ENCODE peak calls at places on chromosomes 5 and 9, in seven cellular contexts. N is tibial artery, L is choroid plexus epithelial cell, O is OCI-LY7, H is esophagus squamous epithelium, X is fibroblast of mammary gland, F is lower lobe of right lung. V is an unnamed sample.

GRCh38 chr5:15472116-15472515 is 27.9 kb upstream of the FBXL7 start:
- DNase-seq in L (no peak), O (no peak), F (no peak), H (no peak), N (no peak), X (no peak), V (no peak)

GRCh38 chr9:132905726-132906125 is 27.0 kb downstream of the SPACA9 start:
- DNase-seq in O (no peak), F (no peak), N (no peak), X (no peak), L (no peak), H (no peak), V (no peak)

GRCh38 chr9:17824927-17825659 is 246.2 kb downstream of the SH3GL2 start:
- DNase-seq in N (no peak), O (no peak), F (no peak), L (no peak), H (no peak), X (no peak), V (no peak)

GRCh38 chr9:33329996-33330395 is 39.7 kb downstream of the NFX1 start:
- DNase-seq in X (peak; percentile 89), H (no peak), L (peak; percentile 79), O (no peak), N (no peak), F (no peak), V (no peak)

GRCh38 chr5:160978944-160979343 is 126.9 kb upstream of the ATP10B start:
- DNase-seq in H (no peak), N (no peak), L (no peak), F (no peak), X (no peak), O (no peak), V (peak; percentile 2)

GRCh38 chr9:21970800-21971620 is 23.2 kb downstream of the CDKN2A start:
- DNase-seq in H (no peak), N (no peak), O (no peak), L (peak; percentile 55), X (no peak), F (no peak), V (no peak)

GRCh38 chr5:158869092-158869491 is 230.6 kb downstream of the EBF1 start:
- DNase-seq in F (no peak), H (no peak), X (no peak), L (no peak), N (no peak), O (no peak), V (no peak)

GRCh38 chr9:2637390-2637789 is 15.8 kb downstream of the VLDLR start:
- DNase-seq in H (no peak), L (no peak), N (no peak), O (no peak), F (no peak), X (no peak), V (no peak)

GRCh38 chr5:112238473-112238872 is 180.6 kb downstream of the EPB41L4A start:
- DNase-seq in O (peak; percentile 22), X (no peak), N (no peak), L (no peak), H (no peak), F (no peak), V (no peak)

GRCh38 chr9:124199474-124199873 is 58.3 kb upstream of the NEK6 start:
- DNase-seq in N (no peak), L (no peak), F (no peak), O (no peak), H (no peak), X (no peak), V (no peak)

GRCh38 chr5:89232139-89232603 is 349.2 kb upstream of the MEF2C start:
- DNase-seq in L (peak; percentile 13), H (no peak), F (no peak), O (no peak), N (no peak), X (peak; percentile 4), V (peak; percentile 29)

GRCh38 chr5:57366744-57367143 is 115.9 kb downstream of the ACTBL2 start:
- DNase-seq in L (peak; percentile 39), F (no peak), N (no peak), X (peak; percentile 29), O (no peak), H (no peak), V (no peak)

GRCh38 chr9:128786681-128787582 is at the start of gene TBC1D13:
- DNase-seq in X (peak; percentile 66), N (peak; percentile 85), H (peak; percentile 33), F (peak; percentile 93), L (peak; percentile 77), O (peak; percentile 93), V (no peak)

GRCh38 chr5:75113354-75113753 is 61.0 kb upstream of the GCNT4 start:
- DNase-seq in O (no peak), H (no peak), N (no peak), L (peak; percentile 9), X (no peak), F (no peak), V (no peak)

GRCh38 chr9:136385015-136385414 is 11.5 kb upstream of the CARD9 start:
- DNase-seq in F (no peak), O (no peak), X (no peak), H (no peak), L (no peak), N (no peak), V (no peak)

GRCh38 chr5:132263548-132264261 is 6.2 kb downstream of the PDLIM4 start:
- DNase-seq in F (no peak), L (peak; percentile 62), O (no peak), N (no peak), X (peak; percentile 99), H (no peak), V (no peak)

GRCh38 chr9:131499254-131499653 is 3.5 kb upstream of the POMT1 start:
- DNase-seq in O (no peak), L (no peak), F (no peak), N (no peak), X (no peak), H (no peak), V (no peak)

GRCh38 chr5:146947181-146947941 is 68.8 kb upstream of the PPP2R2B start:
- DNase-seq in N (no peak), L (peak; percentile 43), F (no peak), X (peak; percentile 38), O (peak; percentile 19), H (no peak), V (no peak)
- TF ChIP-seq CTCF in N (no peak), L (peak; percentile 44), F (no peak), X (peak; percentile 38), O (peak; percentile 66), H (peak; percentile 52), V (peak; percentile 49)

GRCh38 chr9:134826336-134827246 is 54.0 kb upstream of the FCN2 start:
- DNase-seq in X (no peak), F (no peak), O (no peak), L (no peak), N (no peak), H (no peak), V (no peak)

GRCh38 chr9:134827993-134828392 is 52.6 kb upstream of the FCN2 start:
- DNase-seq in L (no peak), N (no peak), F (no peak), X (no peak), O (no peak), H (no peak), V (no peak)

GRCh38 chr9:134829356-134829937 is 51.2 kb upstream of the FCN2 start:
- DNase-seq in H (no peak), O (no peak), F (no peak), X (no peak), L (no peak), N (no peak), V (no peak)

GRCh38 chr9:134828892-134829291 is 51.7 kb upstream of the FCN2 start:
- DNase-seq in X (no peak), N (no peak), O (no peak), L (no peak), H (no peak), F (no peak), V (no peak)

DNA sequence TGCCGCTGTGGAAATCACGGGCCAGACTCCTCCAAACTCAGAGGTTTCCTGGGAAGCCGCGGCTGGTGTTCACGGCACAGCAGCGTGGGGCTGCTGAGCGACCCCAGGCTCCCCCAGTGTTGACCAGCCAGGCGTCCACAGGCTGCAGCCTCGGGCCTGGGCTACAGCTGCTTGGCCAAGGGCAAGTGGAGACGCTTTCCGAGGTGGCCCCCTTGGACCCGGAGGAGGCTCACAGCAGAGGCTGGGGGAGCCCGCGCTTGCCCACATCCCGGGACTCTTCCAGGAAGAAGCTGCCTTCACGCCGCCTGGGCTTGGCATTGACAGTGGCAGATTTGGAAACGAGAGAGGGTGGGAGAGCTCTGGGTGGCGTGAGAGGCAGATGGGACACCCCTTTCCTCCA is 53.1 kb upstream of the FCN2 start:
- DNase-seq in H (no peak), O (no peak), L (no peak), N (no peak), X (no peak), F (no peak), V (no peak)
- TF ChIP-seq CTCF in H (no peak), O (no peak), L (no peak), N (no peak), X (no peak), F (no peak), V (no peak)

GRCh38 chr5:8842906-8843590 is 702.8 kb downstream of the SEMA5A start:
- DNase-seq in L (peak; percentile 76), O (no peak), F (no peak), N (no peak), H (no peak), X (peak; percentile 59), V (no peak)
- TF ChIP-seq CTCF in L (peak; percentile 87), O (no peak), F (no peak), N (no peak), H (peak; percentile 7), X (peak; percentile 50), V (peak; percentile 56)

DNA sequence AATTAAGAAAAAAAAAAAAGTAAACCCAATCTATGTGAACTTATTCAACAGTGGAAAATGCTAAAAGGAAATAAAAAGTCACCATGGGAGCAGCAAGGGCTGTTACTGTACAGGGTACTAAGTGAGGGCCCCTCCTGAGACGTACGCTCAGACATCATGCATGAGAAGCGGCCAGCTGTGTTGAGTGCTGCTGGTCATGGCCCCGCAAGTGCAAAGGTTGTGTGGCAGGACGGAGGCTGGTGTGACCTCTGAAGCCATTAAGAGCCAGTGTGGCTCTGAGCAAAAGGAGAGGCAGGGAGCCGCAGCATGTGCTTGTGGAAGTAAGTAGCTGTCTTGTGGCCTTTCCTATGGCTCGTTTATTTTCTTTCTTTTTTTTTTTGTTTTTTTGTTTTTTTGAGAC is 3.1 kb upstream of the ZNF79 start:
- DNase-seq in F (no peak), X (no peak), N (no peak), L (no peak), H (no peak), O (no peak), V (no peak)
- TF ChIP-seq CTCF in F (no peak), X (no peak), N (no peak), L (no peak), H (no peak), O (no peak), V (no peak)

GRCh38 chr9:90846770-90847419 is 45.3 kb downstream of the SYK start:
- DNase-seq in N (no peak), H (no peak), F (no peak), L (no peak), O (no peak), X (no peak), V (no peak)

GRCh38 chr9:90851444-90851843 is 49.8 kb downstream of the SYK start:
- DNase-seq in H (no peak), X (no peak), O (no peak), N (no peak), L (no peak), F (no peak), V (no peak)

GRCh38 chr9:90847971-90848370 is 46.4 kb downstream of the SYK start:
- DNase-seq in N (no peak), X (no peak), F (no peak), L (peak; percentile 30), H (no peak), O (no peak), V (no peak)

GRCh38 chr9:90853945-90854344 is 52.3 kb downstream of the SYK start:
- DNase-seq in L (no peak), F (no peak), H (no peak), X (no peak), O (no peak), N (no peak), V (no peak)

GRCh38 chr9:90848866-90849265 is 47.2 kb downstream of the SYK start:
- DNase-seq in X (no peak), N (no peak), O (no peak), L (no peak), H (no peak), F (no peak), V (no peak)
- TF ChIP-seq CTCF in X (no peak), N (no peak), O (no peak), L (no peak), H (no peak), F (no peak), V (no peak)